ENCODE peak calls at places on chromosomes 5 and 9, in six cellular contexts. H, N, R, P, D and M are unnamed samples.

GRCh38 chr5:151020304-151021031 is at the start of gene GPX3:
- DNase-seq in H (peak; percentile 28), R (peak; percentile 96), D (no peak), P (peak; percentile 97), N (peak; percentile 99), M (peak; percentile 84)

GRCh38 chr5:142096382-142096781 is 12.2 kb upstream of the NDFIP1 start:
- DNase-seq in N (peak; percentile 76), R (no peak), P (no peak), H (no peak), D (no peak), M (no peak)

GRCh38 chr5:77368367-77368766 is 123.7 kb downstream of the WDR41 start:
- DNase-seq in N (no peak), H (no peak), R (no peak), P (no peak), D (no peak), M (no peak)

GRCh38 chr5:99945706-99946442 is 589.3 kb upstream of the FAM174A start:
- DNase-seq in P (no peak), H (no peak), D (no peak), N (no peak), R (no peak), M (no peak)

GRCh38 chr9:137281345-137282116 is 4.0 kb downstream of the TOR4A start:
- DNase-seq in N (no peak), P (peak; percentile 87), R (peak; percentile 61), H (no peak), D (no peak), M (peak; percentile 32)

GRCh38 chr9:16460711-16461110 is 409.8 kb downstream of the BNC2 start:
- DNase-seq in N (no peak), P (no peak), D (no peak), R (no peak), H (no peak), M (no peak)

GRCh38 chr5:101473483-101473882 is 570.4 kb upstream of the ST8SIA4 start:
- DNase-seq in R (no peak), D (no peak), H (no peak), P (no peak), N (no peak), M (no peak)

GRCh38 chr9:16515879-16516289 is 354.6 kb downstream of the BNC2 start:
- DNase-seq in H (no peak), D (no peak), P (peak; percentile 85), R (no peak), N (peak; percentile 72), M (peak; percentile 37)

GRCh38 chr5:50763356-50763755 is 96.9 kb downstream of the PARP8 start:
- DNase-seq in H (no peak), P (no peak), R (no peak), D (no peak), N (no peak), M (no peak)

GRCh38 chr9:28584542-28584941 is 1011.3 kb upstream of the C9orf72 start:
- DNase-seq in P (no peak), R (no peak), D (no peak), H (no peak), N (no peak), M (no peak)

GRCh38 chr5:39578887-39579497 is 154.2 kb upstream of the DAB2 start:
- DNase-seq in R (no peak), P (no peak), D (no peak), N (no peak), H (no peak), M (peak; percentile 32)

GRCh38 chr5:94778712-94779111 is 160.2 kb downstream of the SLF1 start:
- DNase-seq in N (no peak), D (no peak), H (no peak), P (no peak), R (no peak), M (no peak)

GRCh38 chr5:103424453-103425205 is 138.0 kb downstream of the NUDT12 start:
- DNase-seq in D (no peak), N (no peak), P (no peak), R (no peak), H (no peak), M (no peak)

GRCh38 chr5:10684303-10685086 is 76.5 kb downstream of the DAP start:
- DNase-seq in P (no peak), R (no peak), D (no peak), H (no peak), N (no peak), M (no peak)

GRCh38 chr9:87343816-87344438 is 153.7 kb upstream of the DAPK1 start:
- DNase-seq in N (peak; percentile 66), D (no peak), R (no peak), H (no peak), P (no peak), M (no peak)

GRCh38 chr5:172691886-172692285 is 50.8 kb downstream of the NEURL1B start:
- DNase-seq in D (no peak), P (peak; percentile 73), N (no peak), H (no peak), R (no peak), M (no peak)

GRCh38 chr5:116084891-116085715 is at the start of gene COMMD10:
- DNase-seq in N (peak; percentile 77), D (peak; percentile 50), R (peak; percentile 89), P (peak; percentile 92), H (peak; percentile 12), M (peak; percentile 86)

GRCh38 chr9:122821278-122821952 is 7.0 kb downstream of the PDCL start:
- DNase-seq in H (no peak), R (peak; percentile 73), P (no peak), D (no peak), N (peak; percentile 17), M (no peak)

GRCh38 chr9:14133394-14133793 is 180.5 kb downstream of the NFIB start:
- DNase-seq in P (no peak), D (no peak), H (no peak), R (no peak), N (no peak), M (no peak)

GRCh38 chr9:20593551-20593950 is 28.7 kb downstream of the MLLT3 start:
- DNase-seq in H (no peak), D (peak; percentile 41), R (no peak), N (no peak), P (no peak), M (no peak)

GRCh38 chr9:137582286-137582860 is 3.6 kb upstream of the DPH7 start:
- DNase-seq in P (peak; percentile 87), N (peak; percentile 15), H (no peak), R (no peak), D (no peak), M (no peak)

GRCh38 chr9:133103183-133103986 is 17.7 kb downstream of the RALGDS start:
- DNase-seq in D (no peak), N (peak; percentile 64), R (peak; percentile 84), P (peak; percentile 86), H (no peak), M (peak; percentile 56)

GRCh38 chr9:110575169-110575568 is 4.4 kb downstream of the SVEP1 start:
- DNase-seq in P (no peak), R (no peak), H (no peak), N (no peak), D (no peak), M (no peak)

GRCh38 chr5:75509956-75510355 is 1.5 kb downstream of the CERT1 start:
- DNase-seq in P (no peak), D (no peak), N (peak; percentile 49), H (no peak), R (no peak), M (peak; percentile 43)

GRCh38 chr5:111550282-111551020 is 38.1 kb upstream of the STARD4 start:
- DNase-seq in D (peak; percentile 96), R (no peak), N (peak; percentile 60), H (peak; percentile 2), P (peak; percentile 93), M (peak; percentile 95)

GRCh38 chr9:86324308-86324707 is 29.9 kb downstream of the TUT7 start:
- DNase-seq in R (no peak), H (no peak), N (no peak), D (peak; percentile 41), P (peak; percentile 49), M (no peak)

GRCh38 chr5:95178046-95178651 is 106.7 kb downstream of the MCTP1 start:
- DNase-seq in N (peak; percentile 84), H (no peak), P (peak; percentile 96), R (no peak), D (no peak), M (peak; percentile 36)

GRCh38 chr5:72065751-72066255 is 41.5 kb upstream of the MAP1B start:
- DNase-seq in D (no peak), P (peak; percentile 92), N (no peak), R (no peak), H (no peak), M (peak; percentile 65)

GRCh38 chr5:93572773-93573626 is 8.0 kb downstream of the NR2F1-AS1 start:
- DNase-seq in R (no peak), D (no peak), P (peak; percentile 92), H (no peak), N (no peak), M (no peak)

GRCh38 chr9:130417602-130418001 is 27.2 kb upstream of the ASS1 start:
- DNase-seq in R (no peak), N (no peak), D (no peak), H (no peak), P (peak; percentile 82), M (no peak)

GRCh38 chr9:36543916-36544315 is 28.8 kb upstream of the MELK start:
- DNase-seq in D (peak; percentile 45), N (no peak), H (no peak), R (no peak), P (no peak), M (peak; percentile 18)

DNA sequence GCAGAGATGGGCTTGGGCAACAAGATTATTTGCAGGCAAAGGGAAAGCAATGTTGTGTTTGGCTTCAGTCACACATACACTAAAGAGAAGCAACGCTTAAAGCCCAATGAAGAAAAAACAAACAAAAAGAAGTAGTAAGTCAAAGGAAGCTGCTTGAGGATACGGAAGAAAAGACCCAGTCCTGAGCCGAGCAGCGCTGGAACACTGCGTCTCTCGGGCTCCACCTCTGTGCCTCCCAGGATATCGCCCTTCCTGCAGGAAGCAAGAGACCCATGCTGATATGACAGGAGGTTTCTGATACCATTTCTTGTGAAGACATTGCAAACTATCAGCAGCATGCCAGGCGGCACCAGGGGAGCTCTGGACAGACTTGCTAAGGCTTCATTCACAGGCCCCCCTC is 9.9 kb downstream of the GNAQ start:
- DNase-seq in H (no peak), R (peak; percentile 70), N (no peak), D (no peak), P (peak; percentile 59), M (peak; percentile 45)
- H3K4me3 ChIP-seq in H (peak overlapping the region; percentile 24), R (peak overlapping the region; percentile 21), N (no peak overlapping the region), D (no peak overlapping the region), P (no peak overlapping the region), M (no peak overlapping the region)

GRCh38 chr5:64769856-64770255 is 1.1 kb downstream of the CWC27 start:
- DNase-seq in H (no peak), R (no peak), N (no peak), D (no peak), P (no peak), M (no peak)
- H3K4me3 ChIP-seq in H (peak overlapping the region; percentile 87), R (peak overlapping the region; percentile 71), N (peak overlapping the region; percentile 80), D (peak overlapping the region; percentile 82), P (peak overlapping the region; percentile 99), M (peak overlapping the region; percentile 51)

GRCh38 chr5:178232124-178232919 is at the start of gene PHYKPL:
- DNase-seq in R (peak; percentile 91), H (no peak), D (no peak), N (peak; percentile 81), P (peak; percentile 88), M (peak; percentile 85)
- H3K4me3 ChIP-seq in R (peak within 1 kb of the TSS; percentile 98), H (peak within 1 kb of the TSS; percentile 91), D (peak within 1 kb of the TSS; percentile 95), N (peak within 1 kb of the TSS; percentile 61), P (peak within 1 kb of the TSS; percentile 87), M (peak within 1 kb of the TSS; percentile 79)

GRCh38 chr5:177474094-177474493 is 660 bp upstream of the DBN1 start:
- DNase-seq in D (no peak), H (no peak), P (peak; percentile 73), N (no peak), R (no peak), M (no peak)
- H3K4me3 ChIP-seq in D (no peak overlapping the region), H (peak overlapping the region; percentile 81), P (peak overlapping the region; percentile 69), N (no peak overlapping the region), R (no peak overlapping the region), M (no peak overlapping the region)

GRCh38 chr9:76926324-76926731 is 20.4 kb upstream of the PRUNE2 start:
- DNase-seq in H (no peak), D (peak; percentile 40), R (no peak), N (no peak), P (no peak), M (no peak)
- H3K4me3 ChIP-seq in H (no peak overlapping the region), D (no peak overlapping the region), R (no peak overlapping the region), N (no peak overlapping the region), P (no peak overlapping the region), M (no peak overlapping the region)